ENCODE peak calls at places on chromosomes 12 and 14, in four cellular contexts. U, Y, F and Q are unnamed samples.

GRCh38 chr14:36654185-36655053 is 7.2 kb upstream of the PAX9 start:
- DNase-seq in Y (no peak), U (no peak), F (no peak), Q (no peak)

GRCh38 chr14:99191663-99192621 is 80.1 kb downstream of the BCL11B start:
- DNase-seq in Y (peak), F (peak), U (peak), Q (peak)

GRCh38 chr14:97185186-97185585 is 388.0 kb downstream of the VRK1 start:
- DNase-seq in U (no peak), F (no peak), Y (no peak), Q (peak)

GRCh38 chr14:91888641-91889476 is 21.5 kb upstream of the TC2N start:
- DNase-seq in F (no peak), U (no peak), Y (no peak), Q (no peak)

GRCh38 chr12:59891180-59891579 is 295.4 kb downstream of the SLC16A7 start:
- DNase-seq in U (no peak), F (no peak), Y (no peak), Q (peak)

GRCh38 chr14:50667491-50668007 is 557 bp downstream of the SAV1 start:
- DNase-seq in Y (no peak), U (no peak), F (peak), Q (peak)

GRCh38 chr14:97412933-97413574 is 615.9 kb downstream of the VRK1 start:
- DNase-seq in F (no peak), U (no peak), Y (no peak), Q (no peak)

GRCh38 chr14:96263347-96264199 is 7.6 kb downstream of the BDKRB1 start:
- DNase-seq in Y (no peak), F (no peak), U (no peak), Q (peak)

GRCh38 chr12:94186461-94187237 is 38.3 kb downstream of the PLXNC1 start:
- DNase-seq in F (peak), U (no peak), Y (no peak), Q (no peak)